ENCODE peak calls at places on chromosomes 2 and 18, in six cellular contexts. J is ascending aorta, A is H9, S is left lung, D is breast epithelium, G is brain microvascular endothelial cell. U is an unnamed sample.

GRCh38 chr18:12803069-12803936 is 80.7 kb downstream of the PTPN2 start:
- DNase-seq in G (no peak), J (no peak), S (no peak), D (no peak), A (no peak), U (no peak)

GRCh38 chr2:130818809-130819208 is 17.9 kb upstream of the ARHGEF4 start:
- DNase-seq in D (no peak), A (no peak), G (no peak), S (no peak), J (no peak), U (no peak)

GRCh38 chr2:212863185-212863588 is 288.2 kb downstream of the IKZF2 start:
- DNase-seq in D (no peak), G (peak; percentile 12), J (no peak), S (no peak), A (peak; percentile 64), U (no peak)

GRCh38 chr2:30509716-30510115 is 62.7 kb downstream of the LCLAT1 start:
- DNase-seq in A (no peak), D (no peak), G (no peak), S (no peak), J (no peak), U (no peak)

GRCh38 chr2:164777847-164778246 is 63.8 kb downstream of the COBLL1 start:
- DNase-seq in S (no peak), G (no peak), A (no peak), D (no peak), J (no peak), U (no peak)

GRCh38 chr2:200750323-200750910 is 61.3 kb upstream of the BZW1 start:
- DNase-seq in D (no peak), S (no peak), G (no peak), A (no peak), J (no peak), U (no peak)

GRCh38 chr2:9778012-9778411 is 65.3 kb upstream of the TAF1B start:
- DNase-seq in D (no peak), J (no peak), A (peak; percentile 55), S (no peak), G (no peak), U (no peak)

GRCh38 chr18:58228176-58228575 is 184.2 kb downstream of the NEDD4L start:
- DNase-seq in S (no peak), G (no peak), D (no peak), J (no peak), A (no peak), U (no peak)

GRCh38 chr2:172086349-172087190 is 1.3 kb downstream of the DLX1 start:
- DNase-seq in G (no peak), A (peak; percentile 85), D (no peak), J (no peak), S (no peak), U (no peak)

GRCh38 chr2:41896186-41896846 is 151.5 kb upstream of the PKDCC start:
- DNase-seq in D (no peak), J (no peak), A (no peak), S (no peak), G (no peak), U (no peak)

GRCh38 chr2:100513650-100514049 is 43.4 kb downstream of the NMS start:
- DNase-seq in D (no peak), S (no peak), G (no peak), J (no peak), A (no peak), U (no peak)

GRCh38 chr2:8003462-8004075 is 678.3 kb upstream of the ID2 start:
- DNase-seq in G (peak; percentile 60), S (peak; percentile 52), J (peak; percentile 86), D (peak; percentile 22), A (no peak), U (no peak)

GRCh38 chr2:112121682-112122254 is 16.4 kb upstream of the FBLN7 start:
- DNase-seq in G (peak; percentile 40), S (no peak), J (no peak), A (no peak), D (no peak), U (no peak)

GRCh38 chr2:61750624-61751023 is 103.2 kb downstream of the FAM161A start:
- DNase-seq in J (no peak), G (peak; percentile 71), D (no peak), A (no peak), S (no peak), U (no peak)

GRCh38 chr2:113103958-113104627 is 23.3 kb upstream of the IL1RN start:
- DNase-seq in G (no peak), S (no peak), D (no peak), J (no peak), A (no peak), U (peak; percentile 59)

GRCh38 chr2:220226076-220226475 is 598.6 kb downstream of the SLC4A3 start:
- DNase-seq in G (no peak), D (no peak), S (no peak), A (no peak), J (no peak), U (no peak)

GRCh38 chr2:36677386-36677785 is 19.1 kb upstream of the VIT start:
- DNase-seq in A (no peak), S (no peak), J (no peak), G (no peak), D (no peak), U (no peak)

GRCh38 chr18:12011962-12012549 is 30.7 kb downstream of the IMPA2 start:
- DNase-seq in A (no peak), J (no peak), G (peak; percentile 29), S (peak; percentile 53), D (no peak), U (no peak)

GRCh38 chr2:149561309-149561926 is 26.2 kb downstream of the MMADHC start:
- DNase-seq in D (no peak), G (peak; percentile 18), A (no peak), J (no peak), S (no peak), U (no peak)

GRCh38 chr2:37262510-37262909 is 31.1 kb downstream of the NDUFAF7 start:
- DNase-seq in G (no peak), A (no peak), J (no peak), S (no peak), D (no peak), U (no peak)

GRCh38 chr2:61343141-61343540 is 127.7 kb downstream of the USP34 start:
- DNase-seq in D (no peak), A (no peak), J (no peak), G (no peak), S (no peak), U (no peak)

GRCh38 chr2:237234268-237234667 is 148.6 kb downstream of the COPS8 start:
- DNase-seq in G (no peak), A (no peak), D (no peak), S (no peak), J (no peak), U (no peak)

DNA sequence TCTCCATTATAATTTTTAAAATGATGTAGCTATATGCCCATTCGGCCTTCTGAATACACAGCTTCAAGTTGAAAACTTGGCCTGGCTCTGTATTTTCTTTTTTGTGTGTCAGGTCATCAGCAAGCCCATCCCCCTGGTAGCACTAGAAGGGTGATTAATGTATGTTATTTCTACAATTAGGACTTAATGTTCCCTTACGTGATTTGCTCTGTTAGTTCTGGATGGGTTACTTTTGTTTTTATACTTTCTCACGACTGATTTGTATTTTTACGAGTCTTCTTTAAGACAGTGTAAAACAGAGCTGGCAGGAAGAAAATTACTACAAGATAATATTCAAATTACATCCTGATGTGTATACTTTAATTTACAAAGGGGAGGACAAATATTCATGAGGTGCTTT is 88.4 kb upstream of the RGPD4 start:
- DNase-seq in J (no peak), D (no peak), G (no peak), A (no peak), S (no peak), U (no peak)
- TF ChIP-seq CTCF in J (no peak), D (no peak), G (no peak), A (no peak), S (no peak), U (no peak)

GRCh38 chr2:132760971-132761370 is 91.0 kb upstream of the LYPD1 start:
- DNase-seq in A (no peak), G (no peak), D (no peak), J (no peak), S (no peak), U (no peak)
- TF ChIP-seq CTCF in A (no peak), G (no peak), D (no peak), J (no peak), S (no peak), U (no peak)

GRCh38 chr2:119765404-119766002 is 5.8 kb downstream of the PTPN4 start:
- DNase-seq in D (no peak), J (no peak), G (no peak), A (no peak), S (no peak), U (no peak)

GRCh38 chr2:119769645-119770044 is 9.9 kb downstream of the PTPN4 start:
- DNase-seq in G (no peak), J (no peak), S (no peak), D (no peak), A (no peak), U (no peak)

GRCh38 chr2:119768731-119769130 is 9.0 kb downstream of the PTPN4 start:
- DNase-seq in G (no peak), D (no peak), J (no peak), A (no peak), S (no peak), U (no peak)

GRCh38 chr2:119764832-119765231 is 5.1 kb downstream of the PTPN4 start:
- DNase-seq in S (no peak), D (no peak), A (no peak), G (no peak), J (no peak), U (no peak)

GRCh38 chr2:119766944-119767343 is 7.2 kb downstream of the PTPN4 start:
- DNase-seq in D (no peak), S (no peak), G (no peak), J (no peak), A (no peak), U (no peak)
- TF ChIP-seq CTCF in D (no peak), S (no peak), G (peak; percentile 8), J (no peak), A (peak; percentile 46), U (no peak)

DNA sequence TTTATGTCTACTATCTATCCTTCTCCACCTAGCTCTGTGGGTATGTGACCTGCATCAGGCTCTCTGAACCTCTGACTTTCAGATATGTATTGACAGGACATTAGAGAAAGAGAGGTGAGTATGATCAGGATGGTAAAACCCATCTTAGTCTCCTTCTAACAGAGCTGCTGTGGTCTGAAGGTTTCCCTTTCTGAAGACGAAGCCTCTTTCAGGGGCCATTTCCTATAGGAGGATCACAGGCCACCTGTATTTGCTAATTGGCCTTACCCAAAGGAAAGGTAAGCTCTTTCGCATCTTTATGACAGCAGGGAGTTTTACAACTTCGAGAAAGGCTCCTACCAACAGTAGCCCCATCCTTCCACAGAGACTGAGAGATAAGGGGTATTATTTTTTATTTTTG is 442.9 kb downstream of the KCNJ3 start:
- DNase-seq in A (no peak), S (no peak), D (no peak), G (no peak), J (no peak), U (no peak)
- TF ChIP-seq CTCF in A (no peak), S (no peak), D (no peak), G (no peak), J (no peak), U (no peak)

U was measured in CD14-positive monocyte.